ENCODE peak calls at places on chromosomes 6 and 20, in four cellular contexts. Q, X, H and O are unnamed samples.

GRCh38 chr6:37840940-37841300 is 21.4 kb downstream of the ZFAND3 start:
- DNase-seq in Q (no peak), X (no peak), H (no peak), O (no peak)

GRCh38 chr6:7414811-7415210 is 25.2 kb downstream of the RIOK1 start:
- DNase-seq in X (no peak), Q (peak; percentile 94), H (peak; percentile 82), O (no peak)

GRCh38 chr6:146857960-146858308 is 259.2 kb downstream of the ADGB start:
- DNase-seq in Q (no peak), H (peak; percentile 64), X (peak; percentile 56), O (peak; percentile 51)

GRCh38 chr6:94668896-94669295 is 908.4 kb upstream of the MANEA start:
- DNase-seq in Q (no peak), H (peak; percentile 37), X (no peak), O (no peak)

GRCh38 chr20:55515831-55516230 is 489.5 kb downstream of the CBLN4 start:
- DNase-seq in Q (no peak), H (peak; percentile 11), X (no peak), O (no peak)

GRCh38 chr6:11202513-11203305 is 29.8 kb downstream of the NEDD9 start:
- DNase-seq in Q (peak; percentile 41), H (peak; percentile 74), X (peak; percentile 59), O (no peak)

GRCh38 chr6:163414367-163415175 is at the start of gene QKI:
- DNase-seq in Q (peak; percentile 67), H (peak; percentile 70), X (peak; percentile 58), O (peak; percentile 67)

GRCh38 chr6:123965894-123966293 is 162.2 kb downstream of the NKAIN2 start:
- DNase-seq in H (peak; percentile 90), X (peak; percentile 67), Q (peak; percentile 23), O (peak; percentile 44)

GRCh38 chr20:35985789-35986188 is 17.4 kb downstream of the CNBD2 start:
- DNase-seq in X (no peak), Q (no peak), H (no peak), O (no peak)

GRCh38 chr20:23225407-23226060 is 125.1 kb upstream of the NXT1 start:
- DNase-seq in Q (peak; percentile 82), H (peak; percentile 67), X (no peak), O (no peak)

GRCh38 chr6:55758156-55758942 is 117.0 kb downstream of the BMP5 start:
- DNase-seq in X (no peak), Q (peak; percentile 91), H (no peak), O (no peak)

GRCh38 chr20:41158082-41158625 is 20.8 kb downstream of the PLCG1 start:
- DNase-seq in Q (no peak), H (no peak), X (no peak), O (no peak)

GRCh38 chr6:35727206-35727934 is 9.5 kb upstream of the ARMC12 start:
- DNase-seq in X (peak; percentile 77), H (peak; percentile 85), Q (peak; percentile 60), O (peak; percentile 81)

GRCh38 chr6:5905431-5906339 is 101.0 kb downstream of the NRN1 start:
- DNase-seq in H (no peak), X (no peak), Q (peak; percentile 81), O (no peak)

GRCh38 chr6:28742668-28743270 is 181.0 kb downstream of the TRIM27 start:
- DNase-seq in Q (peak; percentile 72), H (peak; percentile 97), X (peak; percentile 79), O (peak; percentile 75)

GRCh38 chr6:42996513-42996912 is 12.1 kb downstream of the PPP2R5D start:
- DNase-seq in H (no peak), Q (no peak), X (no peak), O (no peak)

GRCh38 chr6:36035240-36035639 is 7.6 kb downstream of the MAPK14 start:
- DNase-seq in X (no peak), Q (peak; percentile 43), H (no peak), O (no peak)

GRCh38 chr20:33814238-33814712 is 3.1 kb downstream of the CHMP4B start:
- DNase-seq in Q (peak; percentile 18), H (no peak), X (no peak), O (no peak)

GRCh38 chr6:161644521-161644920 is 370.7 kb upstream of the AGPAT4 start:
- DNase-seq in X (no peak), H (no peak), Q (no peak), O (no peak)

DNA sequence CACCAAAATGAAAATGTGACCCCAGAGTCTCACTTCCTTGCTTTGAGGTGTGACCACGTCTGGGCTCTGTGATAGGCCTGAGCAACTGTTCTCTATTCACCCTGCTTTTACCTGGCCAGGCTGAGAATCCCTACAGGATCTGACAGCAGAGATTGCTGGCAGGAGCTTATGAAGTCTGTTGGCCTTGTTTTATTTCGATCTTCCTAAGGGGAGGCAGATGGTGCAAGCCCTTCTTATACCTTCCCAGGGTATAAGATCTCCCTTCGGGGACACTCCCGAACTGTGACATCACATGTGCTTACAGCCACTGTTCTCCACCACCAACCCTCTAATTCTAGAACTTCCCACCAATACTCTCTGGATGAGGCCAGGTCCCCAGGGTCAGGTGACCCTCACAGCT is 26.8 kb downstream of the MYT1 start:
- DNase-seq in Q (no peak), H (no peak), X (no peak), O (no peak)
- H4K5ac ChIP-seq in Q (no peak overlapping the region), H (no peak overlapping the region), X (no peak overlapping the region), O (no peak overlapping the region)

GRCh38 chr20:58683132-58683531 is 9.5 kb upstream of the NPEPL1 start:
- DNase-seq in H (no peak), Q (no peak), X (no peak), O (no peak)
- H4K5ac ChIP-seq in H (no peak overlapping the region), Q (no peak overlapping the region), X (no peak overlapping the region), O (no peak overlapping the region)

GRCh38 chr20:53950578-53950977 is 119.8 kb downstream of the BCAS1 start:
- DNase-seq in Q (no peak), H (no peak), X (no peak), O (no peak)
- H4K5ac ChIP-seq in Q (no peak overlapping the region), H (no peak overlapping the region), X (no peak overlapping the region), O (no peak overlapping the region)

GRCh38 chr6:147958683-147959082 is 384.0 kb upstream of the SASH1 start:
- DNase-seq in Q (no peak), X (no peak), H (no peak), O (no peak)

GRCh38 chr6:147961473-147962141 is 381.0 kb upstream of the SASH1 start:
- DNase-seq in H (no peak), X (no peak), Q (no peak), O (no peak)
- H4K5ac ChIP-seq in H (no peak overlapping the region), X (no peak overlapping the region), Q (no peak overlapping the region), O (no peak overlapping the region)